ENCODE peak calls at places on chromosomes 5 and 9, in four cellular contexts. U, K, D and T are unnamed samples.

GRCh38 chr9:127208416-127208815 is 56.2 kb upstream of the GARNL3 start:
- DNase-seq in U (no peak), D (no peak), K (no peak), T (peak; percentile 2)

GRCh38 chr5:60522299-60522915 is 177.6 kb downstream of the DEPDC1B start:
- DNase-seq in D (no peak), K (peak; percentile 46), U (no peak), T (no peak)

GRCh38 chr5:89584339-89584956 is 701.5 kb upstream of the MEF2C start:
- DNase-seq in D (peak; percentile 93), U (no peak), K (no peak), T (no peak)

GRCh38 chr9:16179566-16179965 is 626.7 kb downstream of the CCDC171 start:
- DNase-seq in K (no peak), D (no peak), U (no peak), T (no peak)

GRCh38 chr5:84069608-84070179 is 315.0 kb downstream of the EDIL3 start:
- DNase-seq in K (no peak), U (peak; percentile 28), D (no peak), T (no peak)

GRCh38 chr5:150789943-150790611 is 11.5 kb downstream of the SMIM3 start:
- DNase-seq in U (peak; percentile 41), K (peak; percentile 11), D (peak; percentile 90), T (no peak)

GRCh38 chr9:14372437-14373318 is 58.7 kb upstream of the NFIB start:
- DNase-seq in D (peak; percentile 84), K (peak; percentile 43), U (peak; percentile 52), T (no peak)

GRCh38 chr9:96344458-96345180 is 38.9 kb downstream of the SLC35D2 start:
- DNase-seq in U (peak; percentile 86), K (peak; percentile 42), D (peak; percentile 65), T (peak; percentile 63)

GRCh38 chr5:13115476-13115875 is 829.0 kb downstream of the DNAH5 start:
- DNase-seq in D (no peak), K (no peak), U (no peak), T (no peak)

DNA sequence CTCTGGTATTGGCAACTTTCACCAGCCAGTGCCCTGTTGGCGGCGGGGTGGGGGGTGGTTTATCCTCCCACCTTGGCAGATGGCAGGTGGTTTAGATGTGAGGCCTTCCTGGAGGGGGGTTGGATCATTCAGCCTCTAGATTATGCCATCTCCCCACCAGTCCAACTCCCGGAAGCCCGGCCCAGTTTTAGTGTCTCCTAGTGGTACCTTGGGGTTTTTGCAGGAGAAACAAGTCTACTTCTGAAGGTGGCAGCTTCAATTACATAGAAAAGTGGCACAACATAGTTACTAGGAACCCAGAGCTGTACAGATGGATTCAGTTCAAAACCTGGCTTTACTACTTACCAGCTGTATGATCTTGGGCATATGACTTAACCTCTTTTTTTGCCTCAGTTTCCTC is 11.3 kb downstream of the PRLR start:
- DNase-seq in K (no peak), U (no peak), D (no peak), T (no peak)
- TF ChIP-seq CTCF in K (no peak), U (peak; percentile 42), D (no peak), T (no peak)

DNA sequence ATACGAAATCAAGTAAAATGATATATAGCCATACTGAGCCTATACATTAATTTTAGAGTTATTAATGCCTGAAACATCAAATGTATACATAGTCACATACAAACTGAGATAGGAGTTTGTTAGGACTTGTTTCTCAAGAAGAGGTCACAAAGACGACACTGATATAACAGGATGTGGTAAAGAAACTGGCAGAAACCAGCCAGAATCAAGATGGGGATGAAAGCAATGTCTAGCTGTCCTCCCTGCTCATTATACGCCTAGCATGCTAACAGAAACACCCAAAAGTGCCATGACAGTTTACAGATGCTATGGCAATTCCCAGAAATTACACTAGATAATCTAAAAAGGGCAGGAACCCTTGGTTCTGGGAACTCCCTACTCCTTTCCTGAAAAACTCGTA is 11.0 kb upstream of the MRPS30 start:
- DNase-seq in K (no peak), U (no peak), D (no peak), T (no peak)
- TF ChIP-seq CTCF in K (no peak), U (no peak), D (no peak), T (no peak)

DNA sequence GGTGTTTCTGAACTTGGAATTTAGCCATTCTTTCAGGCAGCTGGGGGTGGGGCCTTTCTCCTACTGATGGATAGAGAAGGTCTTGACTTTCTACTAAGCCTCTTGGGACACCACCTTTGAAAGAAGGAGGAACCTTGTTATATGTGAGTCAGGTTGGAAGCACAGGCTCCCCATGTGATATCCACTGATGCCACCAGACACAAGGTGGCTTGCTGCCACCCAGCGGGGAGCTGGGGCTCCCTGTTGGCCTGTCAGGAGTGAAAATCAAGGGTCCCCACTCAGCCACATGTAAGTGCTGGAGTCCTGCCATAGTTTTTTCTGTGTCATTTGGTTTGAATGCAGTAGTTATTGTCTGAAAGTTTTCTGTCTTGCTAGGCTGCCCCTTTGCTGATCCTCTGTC is 252.4 kb upstream of the NFIL3 start:
- DNase-seq in U (no peak), D (peak; percentile 64), K (no peak), T (no peak)
- TF ChIP-seq CTCF in U (no peak), D (peak; percentile 74), K (peak; percentile 40), T (no peak)

GRCh38 chr9:5976668-5977397 is 38.6 kb downstream of the RANBP6 start:
- DNase-seq in K (no peak), D (no peak), U (no peak), T (no peak)
- TF ChIP-seq CTCF in K (no peak), D (no peak), U (no peak), T (no peak)